ENCODE peak calls at places on chromosomes 4 and X, in six cellular contexts. G is neuronal stem cell, Z is mesenchymal stem cell, E is IMR-90, N is mesendoderm, J is H9. T is an unnamed sample.
A peak's percentile ranks its signal among the peaks of the same experiment; 100 is the strongest.

GRCh38 chrX:103356897-103357296 is 591 bp downstream of the TCEAL9 start:
- DNase-seq in G (no peak), Z (no peak), E (no peak), N (no peak), J (no peak), T (no peak)

GRCh38 chr4:8818063-8818881 is 53.4 kb downstream of the HMX1 start:
- DNase-seq in G (no peak), Z (no peak), E (no peak), N (no peak), J (peak; percentile 20), T (no peak)

GRCh38 chr4:108636246-108636645 is 14.2 kb upstream of the OSTC start:
- DNase-seq in G (no peak), Z (no peak), E (no peak), N (no peak), J (no peak), T (no peak)

GRCh38 chrX:153818571-153819397 is 11.6 kb downstream of the PDZD4 start:
- DNase-seq in G (peak; percentile 54), Z (peak; percentile 30), E (no peak), N (peak; percentile 66), J (no peak), T (no peak)

GRCh38 chrX:103831342-103831802 is 685 bp downstream of the RAB9B start:
- DNase-seq in G (no peak), Z (no peak), E (no peak), N (no peak), J (no peak), T (peak; percentile 63)

GRCh38 chrX:118971552-118971951 is 2.9 kb upstream of the LONRF3 start:
- DNase-seq in G (no peak), Z (no peak), E (no peak), N (peak; percentile 36), J (peak; percentile 60), T (no peak)

GRCh38 chrX:5236096-5236495 is 992.6 kb downstream of the NLGN4X start:
- DNase-seq in G (no peak), Z (peak; percentile 50), E (no peak), N (peak; percentile 63), J (peak; percentile 49), T (no peak)

GRCh38 chr4:169185133-169185956 is 85.4 kb downstream of the SH3RF1 start:
- DNase-seq in G (no peak), Z (no peak), E (no peak), N (peak; percentile 29), J (no peak), T (peak; percentile 54)

GRCh38 chrX:151789179-151789800 is 54.7 kb downstream of the CNGA2 start:
- DNase-seq in G (no peak), Z (no peak), E (peak; percentile 45), N (no peak), J (no peak), T (no peak)

GRCh38 chrX:114798902-114799301 is 215.0 kb downstream of the HTR2C start:
- DNase-seq in G (no peak), Z (peak; percentile 30), E (no peak), N (no peak), J (no peak), T (no peak)

GRCh38 chr4:185730387-185730786 is 81.6 kb downstream of the SORBS2 start:
- DNase-seq in G (peak; percentile 15), Z (no peak), E (no peak), N (peak; percentile 62), J (no peak), T (peak; percentile 14)

DNA sequence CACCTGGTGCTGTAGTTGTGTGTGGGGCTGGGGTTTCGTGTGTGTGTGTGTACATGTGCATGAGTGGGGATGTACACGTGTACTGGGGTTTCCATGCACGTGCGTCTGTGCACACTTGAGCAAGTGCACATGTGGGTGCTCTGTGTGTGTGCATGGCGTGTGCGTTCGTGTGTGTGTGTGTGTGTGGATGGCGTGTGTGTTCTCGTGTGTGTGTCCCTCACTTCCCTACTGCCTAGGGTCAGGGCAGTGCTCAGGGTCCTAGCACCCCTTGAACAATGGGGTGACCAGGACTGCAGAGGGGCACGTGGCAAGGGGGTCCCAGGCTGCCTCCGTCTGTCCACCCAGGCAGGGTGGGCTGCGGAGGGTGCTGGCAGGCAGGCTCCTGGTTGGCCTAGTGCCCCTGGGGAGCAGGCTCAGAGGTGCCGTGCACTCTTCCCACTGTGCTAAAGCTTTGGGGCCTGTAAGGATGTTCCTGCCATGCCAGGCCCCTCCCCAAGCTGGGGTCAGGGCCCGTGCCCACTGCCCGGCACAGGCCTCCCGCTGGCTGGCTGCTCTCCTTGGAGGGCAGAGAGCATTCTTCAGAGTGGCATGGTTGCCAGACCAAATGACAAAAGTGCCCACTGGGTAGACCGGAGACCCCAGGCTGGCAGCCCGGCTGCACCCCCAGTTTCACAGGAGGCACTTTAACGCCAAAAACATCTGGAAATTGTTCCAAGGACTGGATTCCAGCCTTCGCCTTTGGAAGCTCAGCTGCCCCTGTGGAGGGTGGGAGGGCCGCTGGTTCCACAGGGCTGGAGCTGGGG is 29.1 kb downstream of the FGFRL1 start:
- DNase-seq in G (no peak), Z (no peak), E (no peak), N (no peak), J (no peak), T (no peak)
- H3K18ac ChIP-seq in G (peak overlapping the region; percentile 97), Z (no peak overlapping the region), E (no peak overlapping the region), N (no peak overlapping the region), J (no peak overlapping the region), T (no peak overlapping the region)

DNA sequence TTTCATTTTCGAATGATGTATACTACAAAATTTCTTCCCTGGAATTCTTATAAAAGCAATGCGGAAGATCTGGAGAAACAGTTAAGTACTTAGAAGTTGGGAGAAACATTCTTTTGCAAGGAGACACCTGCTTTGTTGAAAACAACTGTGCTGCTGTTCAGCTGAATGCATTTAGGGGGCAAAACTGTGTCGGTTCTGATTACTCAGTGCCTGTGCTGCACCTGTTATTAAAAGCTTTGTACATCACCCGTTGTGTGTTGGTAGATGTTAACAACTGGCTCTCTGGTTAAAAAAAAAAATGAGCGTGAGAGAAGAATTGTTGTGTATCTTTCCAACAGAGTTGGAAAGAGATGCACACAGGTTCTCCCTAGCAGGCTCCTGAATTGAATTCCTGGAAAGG is 184.1 kb upstream of the HHIP start:
- DNase-seq in G (no peak), Z (no peak), E (no peak), N (no peak), J (no peak), T (no peak)
- H3K18ac ChIP-seq in G (no peak overlapping the region), Z (no peak overlapping the region), E (no peak overlapping the region), N (no peak overlapping the region), J (no peak overlapping the region), T (no peak overlapping the region)

DNA sequence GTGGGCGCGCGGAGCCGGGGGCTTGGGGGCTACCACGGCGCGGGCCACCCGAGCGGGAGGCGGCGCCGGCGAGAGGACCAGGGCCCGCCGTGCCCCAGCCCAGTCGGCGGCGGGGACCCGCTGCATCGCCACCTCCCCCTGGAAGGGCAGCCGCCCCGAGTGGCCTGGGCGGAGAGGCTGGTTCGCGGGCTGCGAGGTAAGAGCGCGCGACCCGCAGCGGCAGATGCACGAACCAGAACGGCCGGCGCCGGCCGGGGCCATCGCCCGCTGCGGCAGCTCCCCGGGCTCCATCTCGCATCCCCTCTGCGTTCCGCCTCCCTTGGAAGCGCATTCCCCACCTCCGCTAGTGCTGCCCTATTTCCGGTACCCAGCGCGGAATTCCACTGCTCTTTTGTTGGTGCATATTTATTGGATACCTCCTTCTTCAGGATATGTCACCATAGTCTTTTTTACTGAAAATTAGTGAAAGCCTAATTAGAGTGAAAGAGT is 742 bp downstream of the PKD2 start:
- DNase-seq in G (peak; percentile 44), Z (peak; percentile 62), E (peak; percentile 48), N (peak; percentile 75), J (peak; percentile 52), T (peak; percentile 43)
- H3K18ac ChIP-seq in G (peak overlapping the region; percentile 96), Z (peak overlapping the region; percentile 77), E (no peak overlapping the region), N (peak overlapping the region; percentile 62), J (peak overlapping the region; percentile 9), T (peak overlapping the region; percentile 80)

GRCh38 chrX:106615041-106615440 is 3.3 kb downstream of the RADX start:
- DNase-seq in G (no peak), Z (peak; percentile 4), E (no peak), N (no peak), J (no peak), T (no peak)
- H3K18ac ChIP-seq in G (no peak overlapping the region), Z (no peak overlapping the region), E (no peak overlapping the region), N (no peak overlapping the region), J (no peak overlapping the region), T (no peak overlapping the region)

GRCh38 chr4:52838729-52839722 is 23.1 kb upstream of the RASL11B start:
- DNase-seq in G (no peak), Z (no peak), E (no peak), N (peak; percentile 44), J (no peak), T (no peak)

GRCh38 chr4:52837716-52838558 is 24.2 kb upstream of the RASL11B start:
- DNase-seq in G (no peak), Z (peak; percentile 80), E (peak; percentile 66), N (peak; percentile 93), J (no peak), T (peak; percentile 77)

GRCh38 chr4:52836653-52837052 is 25.5 kb upstream of the RASL11B start:
- DNase-seq in G (no peak), Z (peak; percentile 32), E (no peak), N (no peak), J (no peak), T (no peak)

GRCh38 chr4:52836120-52836519 is 26.0 kb upstream of the RASL11B start:
- DNase-seq in G (no peak), Z (no peak), E (no peak), N (no peak), J (no peak), T (no peak)

GRCh38 chr4:52833941-52834525 is 28.1 kb upstream of the RASL11B start:
- DNase-seq in G (no peak), Z (no peak), E (peak; percentile 25), N (peak; percentile 86), J (no peak), T (peak; percentile 81)
- H3K18ac ChIP-seq in G (no peak overlapping the region), Z (no peak overlapping the region), E (no peak overlapping the region), N (peak overlapping the region; percentile 61), J (no peak overlapping the region), T (no peak overlapping the region)

GRCh38 chrX:47146121-47146935 is 1.3 kb downstream of the RBM10 start:
- DNase-seq in G (no peak), Z (no peak), E (no peak), N (no peak), J (no peak), T (no peak)

GRCh38 chrX:47145408-47146120 is 543 bp downstream of the RBM10 start:
- DNase-seq in G (no peak), Z (no peak), E (no peak), N (no peak), J (no peak), T (no peak)

GRCh38 chrX:47146936-47147859 is 2.2 kb downstream of the RBM10 start:
- DNase-seq in G (no peak), Z (no peak), E (no peak), N (no peak), J (no peak), T (no peak)

GRCh38 chrX:47144626-47145407 is at the start of the genes NDUFB11 and RBM10:
- DNase-seq in G (peak; percentile 86), Z (peak; percentile 96), E (peak; percentile 93), N (peak; percentile 97), J (peak; percentile 94), T (peak; percentile 93)

DNA sequence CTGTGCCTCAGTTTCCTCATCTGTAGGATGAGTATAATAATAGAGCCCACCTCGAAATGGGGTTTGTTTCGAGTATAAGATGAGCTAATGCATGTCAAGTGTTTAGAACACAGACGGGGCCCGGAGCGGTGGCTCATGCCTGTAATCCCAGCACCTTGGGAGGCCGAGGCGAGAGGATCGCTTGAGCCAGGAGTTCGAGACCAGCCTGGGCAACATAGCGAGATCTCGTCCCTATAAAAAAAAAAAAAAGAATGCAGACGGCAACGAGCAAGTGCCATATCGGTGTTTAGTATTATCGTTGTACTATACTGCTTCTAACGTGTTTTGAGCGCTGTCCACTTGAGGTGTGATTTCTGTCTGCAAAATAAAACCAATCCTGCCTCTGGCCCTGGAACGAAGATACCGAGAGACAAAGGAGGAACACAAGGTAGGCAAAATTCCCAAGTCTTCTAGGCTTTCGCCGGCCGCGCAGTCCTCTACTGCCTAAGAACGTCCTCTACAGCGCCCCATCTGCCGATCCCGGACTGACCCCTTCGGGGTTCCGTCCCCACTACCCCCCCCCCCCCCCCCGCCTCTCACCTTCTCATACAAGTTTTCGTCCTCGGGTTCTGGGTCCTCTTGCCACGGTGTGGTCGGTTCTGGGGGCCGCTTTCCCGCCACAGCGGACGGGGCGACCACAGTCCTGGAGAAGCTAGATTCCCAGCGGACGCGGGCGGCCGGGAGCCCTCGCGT is 442 bp downstream of the NDUFB11 start:
- DNase-seq in G (no peak), Z (peak; percentile 61), E (peak; percentile 16), N (no peak), J (no peak), T (no peak)
- H3K18ac ChIP-seq in G (peak overlapping the region; percentile 94), Z (no peak overlapping the region), E (no peak overlapping the region), N (no peak overlapping the region), J (peak overlapping the region; percentile 69), T (peak overlapping the region; percentile 88)